ENCODE peak calls at places on chromosomes 16 and 17, in eight cellular contexts. One of them, this sample, is unnamed.

GRCh38 chr17:35542990-35543389 is 5.5 kb upstream of the SLFN12L start:
- DNase-seq in skeletal muscle cell: no peak
- DNase-seq in endodermal cell: no peak
- DNase-seq in naive B cell: no peak
- DNase-seq in colonic mucosa: no peak
- DNase-seq in GM12878: no peak
- DNase-seq in ovary: no peak
- DNase-seq in stimulated activated CD4-positive, alpha-beta T cell treated with anti-CD3 and anti-CD28 coated beads, Interleukin-1b, Interleukin-23, amount 100 ng/mL, for 48 hours: no peak
- DNase-seq in this sample: no peak

GRCh38 chr16:87127061-87127765 is 190.0 kb downstream of the C16orf95 start:
- DNase-seq in skeletal muscle cell: no peak
- DNase-seq in endodermal cell: no peak
- DNase-seq in naive B cell: no peak
- DNase-seq in colonic mucosa: no peak
- DNase-seq in GM12878: no peak
- DNase-seq in ovary: peak
- DNase-seq in stimulated activated CD4-positive, alpha-beta T cell treated with anti-CD3 and anti-CD28 coated beads, Interleukin-1b, Interleukin-23, amount 100 ng/mL, for 48 hours: no peak
- DNase-seq in this sample: no peak

GRCh38 chr17:21540502-21540901 is 151.8 kb upstream of the KCNJ18 start:
- DNase-seq in skeletal muscle cell: no peak
- DNase-seq in endodermal cell: no peak
- DNase-seq in naive B cell: no peak
- DNase-seq in colonic mucosa: no peak
- DNase-seq in GM12878: no peak
- DNase-seq in ovary: no peak
- DNase-seq in stimulated activated CD4-positive, alpha-beta T cell treated with anti-CD3 and anti-CD28 coated beads, Interleukin-1b, Interleukin-23, amount 100 ng/mL, for 48 hours: no peak
- DNase-seq in this sample: no peak

GRCh38 chr16:78607465-78607864 is 508.0 kb downstream of the WWOX start:
- DNase-seq in skeletal muscle cell: no peak
- DNase-seq in endodermal cell: no peak
- DNase-seq in naive B cell: no peak
- DNase-seq in colonic mucosa: no peak
- DNase-seq in GM12878: no peak
- DNase-seq in ovary: peak
- DNase-seq in stimulated activated CD4-positive, alpha-beta T cell treated with anti-CD3 and anti-CD28 coated beads, Interleukin-1b, Interleukin-23, amount 100 ng/mL, for 48 hours: no peak
- DNase-seq in this sample: no peak

GRCh38 chr17:15649861-15650391 is 30.4 kb upstream of the FBXW10B start:
- DNase-seq in skeletal muscle cell: no peak
- DNase-seq in endodermal cell: peak
- DNase-seq in naive B cell: no peak
- DNase-seq in colonic mucosa: peak
- DNase-seq in GM12878: no peak
- DNase-seq in ovary: no peak
- DNase-seq in stimulated activated CD4-positive, alpha-beta T cell treated with anti-CD3 and anti-CD28 coated beads, Interleukin-1b, Interleukin-23, amount 100 ng/mL, for 48 hours: no peak
- DNase-seq in this sample: peak

GRCh38 chr17:42675348-42675983 is 1.3 kb downstream of the PLEKHH3 start:
- DNase-seq in skeletal muscle cell: no peak
- DNase-seq in endodermal cell: no peak
- DNase-seq in naive B cell: no peak
- DNase-seq in colonic mucosa: no peak
- DNase-seq in GM12878: no peak
- DNase-seq in ovary: peak
- DNase-seq in stimulated activated CD4-positive, alpha-beta T cell treated with anti-CD3 and anti-CD28 coated beads, Interleukin-1b, Interleukin-23, amount 100 ng/mL, for 48 hours: no peak
- DNase-seq in this sample: peak

GRCh38 chr17:79720705-79721295 is 9.9 kb upstream of the ENPP7 start:
- DNase-seq in skeletal muscle cell: no peak
- DNase-seq in endodermal cell: no peak
- DNase-seq in naive B cell: no peak
- DNase-seq in colonic mucosa: no peak
- DNase-seq in GM12878: no peak
- DNase-seq in ovary: no peak
- DNase-seq in stimulated activated CD4-positive, alpha-beta T cell treated with anti-CD3 and anti-CD28 coated beads, Interleukin-1b, Interleukin-23, amount 100 ng/mL, for 48 hours: no peak
- DNase-seq in this sample: no peak

GRCh38 chr16:13957197-13958078 is 37.5 kb downstream of the ERCC4 start:
- DNase-seq in skeletal muscle cell: peak
- DNase-seq in endodermal cell: peak
- DNase-seq in naive B cell: no peak
- DNase-seq in colonic mucosa: peak
- DNase-seq in GM12878: peak
- DNase-seq in ovary: peak
- DNase-seq in stimulated activated CD4-positive, alpha-beta T cell treated with anti-CD3 and anti-CD28 coated beads, Interleukin-1b, Interleukin-23, amount 100 ng/mL, for 48 hours: peak
- DNase-seq in this sample: peak

GRCh38 chr16:17377360-17378324 is 93.1 kb downstream of the XYLT1 start:
- DNase-seq in skeletal muscle cell: no peak
- DNase-seq in endodermal cell: no peak
- DNase-seq in naive B cell: peak
- DNase-seq in colonic mucosa: no peak
- DNase-seq in GM12878: peak
- DNase-seq in ovary: no peak
- DNase-seq in stimulated activated CD4-positive, alpha-beta T cell treated with anti-CD3 and anti-CD28 coated beads, Interleukin-1b, Interleukin-23, amount 100 ng/mL, for 48 hours: no peak
- DNase-seq in this sample: no peak

GRCh38 chr17:21295036-21295952 is 10.8 kb downstream of the MAP2K3 start:
- DNase-seq in skeletal muscle cell: no peak
- DNase-seq in endodermal cell: no peak
- DNase-seq in naive B cell: no peak
- DNase-seq in colonic mucosa: no peak
- DNase-seq in GM12878: no peak
- DNase-seq in ovary: no peak
- DNase-seq in stimulated activated CD4-positive, alpha-beta T cell treated with anti-CD3 and anti-CD28 coated beads, Interleukin-1b, Interleukin-23, amount 100 ng/mL, for 48 hours: no peak
- DNase-seq in this sample: no peak

GRCh38 chr17:58184986-58185761 is 7.4 kb upstream of the EPX start:
- DNase-seq in skeletal muscle cell: no peak
- DNase-seq in endodermal cell: peak
- DNase-seq in naive B cell: no peak
- DNase-seq in colonic mucosa: no peak
- DNase-seq in GM12878: no peak
- DNase-seq in ovary: no peak
- DNase-seq in stimulated activated CD4-positive, alpha-beta T cell treated with anti-CD3 and anti-CD28 coated beads, Interleukin-1b, Interleukin-23, amount 100 ng/mL, for 48 hours: no peak
- DNase-seq in this sample: no peak

GRCh38 chr17:73430848-73431247 is 119.0 kb upstream of the CDC42EP4 start:
- DNase-seq in skeletal muscle cell: no peak
- DNase-seq in endodermal cell: no peak
- DNase-seq in naive B cell: no peak
- DNase-seq in colonic mucosa: peak
- DNase-seq in GM12878: no peak
- DNase-seq in ovary: no peak
- DNase-seq in stimulated activated CD4-positive, alpha-beta T cell treated with anti-CD3 and anti-CD28 coated beads, Interleukin-1b, Interleukin-23, amount 100 ng/mL, for 48 hours: no peak
- DNase-seq in this sample: peak

GRCh38 chr16:73879621-73880020 is 417.0 kb upstream of the PSMD7 start:
- DNase-seq in skeletal muscle cell: no peak
- DNase-seq in endodermal cell: no peak
- DNase-seq in naive B cell: no peak
- DNase-seq in colonic mucosa: no peak
- DNase-seq in GM12878: no peak
- DNase-seq in ovary: no peak
- DNase-seq in stimulated activated CD4-positive, alpha-beta T cell treated with anti-CD3 and anti-CD28 coated beads, Interleukin-1b, Interleukin-23, amount 100 ng/mL, for 48 hours: no peak
- DNase-seq in this sample: no peak

GRCh38 chr17:80899402-80900268 is 92.0 kb upstream of the CHMP6 start:
- DNase-seq in skeletal muscle cell: no peak
- DNase-seq in endodermal cell: peak
- DNase-seq in naive B cell: no peak
- DNase-seq in colonic mucosa: no peak
- DNase-seq in GM12878: no peak
- DNase-seq in ovary: no peak
- DNase-seq in stimulated activated CD4-positive, alpha-beta T cell treated with anti-CD3 and anti-CD28 coated beads, Interleukin-1b, Interleukin-23, amount 100 ng/mL, for 48 hours: peak
- DNase-seq in this sample: peak

GRCh38 chr17:46922804-46923635 is at the start of gene GOSR2:
- DNase-seq in skeletal muscle cell: peak
- DNase-seq in endodermal cell: peak
- DNase-seq in naive B cell: peak
- DNase-seq in colonic mucosa: peak
- DNase-seq in GM12878: peak
- DNase-seq in ovary: peak
- DNase-seq in stimulated activated CD4-positive, alpha-beta T cell treated with anti-CD3 and anti-CD28 coated beads, Interleukin-1b, Interleukin-23, amount 100 ng/mL, for 48 hours: peak
- DNase-seq in this sample: peak

GRCh38 chr17:49723423-49723822 is 15.7 kb upstream of the SLC35B1 start:
- DNase-seq in skeletal muscle cell: peak
- DNase-seq in endodermal cell: no peak
- DNase-seq in naive B cell: no peak
- DNase-seq in colonic mucosa: peak
- DNase-seq in GM12878: no peak
- DNase-seq in ovary: peak
- DNase-seq in stimulated activated CD4-positive, alpha-beta T cell treated with anti-CD3 and anti-CD28 coated beads, Interleukin-1b, Interleukin-23, amount 100 ng/mL, for 48 hours: no peak
- DNase-seq in this sample: peak

GRCh38 chr16:51337662-51338061 is 186.6 kb upstream of the SALL1 start:
- DNase-seq in skeletal muscle cell: no peak
- DNase-seq in endodermal cell: peak
- DNase-seq in naive B cell: no peak
- DNase-seq in colonic mucosa: no peak
- DNase-seq in GM12878: no peak
- DNase-seq in ovary: no peak
- DNase-seq in stimulated activated CD4-positive, alpha-beta T cell treated with anti-CD3 and anti-CD28 coated beads, Interleukin-1b, Interleukin-23, amount 100 ng/mL, for 48 hours: no peak
- DNase-seq in this sample: no peak

GRCh38 chr16:80804061-80804450 is 342 bp downstream of the CDYL2 start:
- DNase-seq in skeletal muscle cell: peak
- DNase-seq in endodermal cell: peak
- DNase-seq in naive B cell: peak
- DNase-seq in colonic mucosa: peak
- DNase-seq in GM12878: no peak
- DNase-seq in ovary: no peak
- DNase-seq in stimulated activated CD4-positive, alpha-beta T cell treated with anti-CD3 and anti-CD28 coated beads, Interleukin-1b, Interleukin-23, amount 100 ng/mL, for 48 hours: peak
- DNase-seq in this sample: peak

GRCh38 chr17:44749076-44750020 is 9.4 kb upstream of the ADAM11 start:
- DNase-seq in skeletal muscle cell: no peak
- DNase-seq in endodermal cell: no peak
- DNase-seq in naive B cell: no peak
- DNase-seq in colonic mucosa: no peak
- DNase-seq in GM12878: no peak
- DNase-seq in ovary: no peak
- DNase-seq in stimulated activated CD4-positive, alpha-beta T cell treated with anti-CD3 and anti-CD28 coated beads, Interleukin-1b, Interleukin-23, amount 100 ng/mL, for 48 hours: no peak
- DNase-seq in this sample: no peak

GRCh38 chr17:3978421-3979275 is 14.4 kb upstream of the ATP2A3 start:
- DNase-seq in skeletal muscle cell: no peak
- DNase-seq in endodermal cell: no peak
- DNase-seq in naive B cell: no peak
- DNase-seq in colonic mucosa: peak
- DNase-seq in GM12878: no peak
- DNase-seq in ovary: no peak
- DNase-seq in stimulated activated CD4-positive, alpha-beta T cell treated with anti-CD3 and anti-CD28 coated beads, Interleukin-1b, Interleukin-23, amount 100 ng/mL, for 48 hours: no peak
- DNase-seq in this sample: peak

GRCh38 chr16:79261461-79261860 is 339.1 kb downstream of the MAF start:
- DNase-seq in skeletal muscle cell: no peak
- DNase-seq in endodermal cell: peak
- DNase-seq in naive B cell: no peak
- DNase-seq in colonic mucosa: peak
- DNase-seq in GM12878: no peak
- DNase-seq in ovary: no peak
- DNase-seq in stimulated activated CD4-positive, alpha-beta T cell treated with anti-CD3 and anti-CD28 coated beads, Interleukin-1b, Interleukin-23, amount 100 ng/mL, for 48 hours: peak
- DNase-seq in this sample: peak

GRCh38 chr17:63841350-63842172 is 924 bp downstream of the SMARCD2 start:
- DNase-seq in skeletal muscle cell: no peak
- DNase-seq in endodermal cell: peak
- DNase-seq in naive B cell: no peak
- DNase-seq in colonic mucosa: peak
- DNase-seq in GM12878: no peak
- DNase-seq in ovary: peak
- DNase-seq in stimulated activated CD4-positive, alpha-beta T cell treated with anti-CD3 and anti-CD28 coated beads, Interleukin-1b, Interleukin-23, amount 100 ng/mL, for 48 hours: no peak
- DNase-seq in this sample: peak

GRCh38 chr17:73399056-73399455 is 87.3 kb upstream of the CDC42EP4 start:
- DNase-seq in skeletal muscle cell: no peak
- DNase-seq in endodermal cell: no peak
- DNase-seq in naive B cell: no peak
- DNase-seq in colonic mucosa: no peak
- DNase-seq in GM12878: no peak
- DNase-seq in ovary: no peak
- DNase-seq in stimulated activated CD4-positive, alpha-beta T cell treated with anti-CD3 and anti-CD28 coated beads, Interleukin-1b, Interleukin-23, amount 100 ng/mL, for 48 hours: no peak
- DNase-seq in this sample: no peak